ENCODE peak calls at places on chromosomes 6 and 20, in seven cellular contexts. N is naive thymus-derived CD4-positive, alpha-beta T cell; J is heart right ventricle; S is CD4-positive, alpha-beta T cell; B is HCT116; H is GM12878; R is foreskin keratinocyte. D is an unnamed sample.

GRCh38 chr20:44990957-44991356 is 24.6 kb downstream of the STK4 start:
- ATAC-seq in N (no peak), J (no peak), S (peak; percentile 29), B (no peak), H (peak; percentile 52), R (no peak), D (no peak)

GRCh38 chr20:49685161-49685601 is 28.5 kb downstream of the B4GALT5 start:
- ATAC-seq in N (no peak), J (peak; percentile 35), S (no peak), B (no peak), H (peak; percentile 61), R (no peak), D (no peak)

GRCh38 chr6:125057392-125058246 is 95.4 kb downstream of the RNF217 start:
- ATAC-seq in N (no peak), J (no peak), S (no peak), B (no peak), H (no peak), R (no peak), D (no peak)

GRCh38 chr6:100518588-100518987 is 53.9 kb upstream of the SIM1 start:
- ATAC-seq in N (no peak), J (no peak), S (no peak), B (no peak), H (no peak), R (no peak), D (no peak)

GRCh38 chr6:1482381-1483166 is 93.2 kb downstream of the FOXF2 start:
- ATAC-seq in N (no peak), J (no peak), S (no peak), B (peak; percentile 23), H (peak; percentile 81), R (peak; percentile 47), D (no peak)

GRCh38 chr6:88089708-88090107 is 42.1 kb downstream of the SPACA1 start:
- ATAC-seq in N (no peak), J (no peak), S (no peak), B (no peak), H (no peak), R (no peak), D (no peak)

GRCh38 chr6:90008189-90008907 is 114.1 kb downstream of the GJA10 start:
- ATAC-seq in N (no peak), J (no peak), S (no peak), B (no peak), H (peak; percentile 54), R (no peak), D (no peak)

GRCh38 chr20:47360489-47361267 is 4.2 kb upstream of the ZMYND8 start:
- ATAC-seq in N (no peak), J (peak; percentile 68), S (no peak), B (peak; percentile 55), H (peak; percentile 1), R (peak; percentile 47), D (peak; percentile 59)

GRCh38 chr20:49644980-49645565 is 68.6 kb downstream of the B4GALT5 start:
- ATAC-seq in N (no peak), J (no peak), S (no peak), B (no peak), H (no peak), R (no peak), D (no peak)

GRCh38 chr20:57779401-57780003 is 69.7 kb upstream of the PMEPA1 start:
- ATAC-seq in N (no peak), J (no peak), S (no peak), B (no peak), H (no peak), R (no peak), D (no peak)

GRCh38 chr6:72913797-72914196 is 291.9 kb downstream of the KCNQ5 start:
- ATAC-seq in N (no peak), J (no peak), S (no peak), B (no peak), H (no peak), R (peak; percentile 96), D (no peak)

GRCh38 chr6:56814308-56814707 is 140.6 kb upstream of the BEND6 start:
- ATAC-seq in N (no peak), J (no peak), S (no peak), B (no peak), H (peak; percentile 79), R (no peak), D (no peak)

GRCh38 chr20:47295921-47296426 is 60.5 kb downstream of the ZMYND8 start:
- ATAC-seq in N (no peak), J (peak; percentile 42), S (no peak), B (no peak), H (no peak), R (no peak), D (peak; percentile 63)

GRCh38 chr6:41039060-41039998 is at the start of gene UNC5CL:
- ATAC-seq in N (peak; percentile 77), J (no peak), S (peak; percentile 74), B (peak; percentile 91), H (peak; percentile 92), R (peak; percentile 61), D (no peak)

GRCh38 chr6:64696053-64696452 is 1011.0 kb downstream of the EYS start:
- ATAC-seq in N (no peak), J (no peak), S (no peak), B (no peak), H (no peak), R (no peak), D (no peak)

GRCh38 chr6:111750753-111751684 is 122.2 kb downstream of the FYN start:
- ATAC-seq in N (peak; percentile 94), J (peak; percentile 26), S (peak; percentile 78), B (no peak), H (peak; percentile 83), R (no peak), D (no peak)

GRCh38 chr6:75813476-75814250 is 64.6 kb downstream of the MYO6 start:
- ATAC-seq in N (no peak), J (no peak), S (no peak), B (peak; percentile 22), H (no peak), R (peak; percentile 96), D (no peak)

GRCh38 chr6:149854532-149854931 is 9.6 kb downstream of the LRP11 start:
- ATAC-seq in N (no peak), J (no peak), S (no peak), B (peak; percentile 81), H (no peak), R (peak; percentile 67), D (no peak)

GRCh38 chr6:87182321-87182720 is 27.0 kb downstream of the ZNF292 start:
- ATAC-seq in N (no peak), J (no peak), S (no peak), B (no peak), H (peak; percentile 89), R (no peak), D (no peak)

GRCh38 chr20:50471231-50471630 is 39.0 kb upstream of the PTPN1 start:
- ATAC-seq in N (no peak), J (no peak), S (no peak), B (no peak), H (no peak), R (no peak), D (no peak)

GRCh38 chr20:50438986-50439407 is 71.2 kb upstream of the PTPN1 start:
- ATAC-seq in N (peak; percentile 24), J (no peak), S (no peak), B (peak; percentile 79), H (no peak), R (peak; percentile 84), D (no peak)

GRCh38 chr6:135212020-135212806 is 31.1 kb downstream of the MYB start:
- ATAC-seq in N (no peak), J (no peak), S (peak; percentile 28), B (no peak), H (no peak), R (peak; percentile 94), D (no peak)

GRCh38 chr6:135215563-135215962 is 34.5 kb downstream of the MYB start:
- ATAC-seq in N (no peak), J (no peak), S (no peak), B (no peak), H (no peak), R (no peak), D (no peak)

GRCh38 chr6:135215160-135215559 is 34.1 kb downstream of the MYB start:
- ATAC-seq in N (no peak), J (no peak), S (no peak), B (no peak), H (no peak), R (no peak), D (no peak)

GRCh38 chr6:135212935-135213334 is 31.8 kb downstream of the MYB start:
- ATAC-seq in N (peak; percentile 33), J (no peak), S (peak; percentile 53), B (no peak), H (no peak), R (peak; percentile 83), D (no peak)

GRCh38 chr6:135213616-135214015 is 32.5 kb downstream of the MYB start:
- ATAC-seq in N (no peak), J (no peak), S (no peak), B (no peak), H (no peak), R (no peak), D (no peak)
- H3K27ac ChIP-seq in N (no peak overlapping the region), J (no peak overlapping the region), S (no peak overlapping the region), B (no peak overlapping the region), H (no peak overlapping the region), R (no peak overlapping the region), D (no peak overlapping the region)

GRCh38 chr6:158560787-158561246 is 926 bp downstream of the TMEM181 start:
- ATAC-seq in N (no peak), J (no peak), S (no peak), B (no peak), H (peak; percentile 40), R (peak; percentile 33), D (no peak)
- H3K27ac ChIP-seq in N (peak overlapping the region; percentile 94), J (no peak overlapping the region), S (peak overlapping the region; percentile 78), B (peak overlapping the region; percentile 79), H (peak overlapping the region; percentile 69), R (peak overlapping the region; percentile 63), D (peak overlapping the region; percentile 92)

DNA sequence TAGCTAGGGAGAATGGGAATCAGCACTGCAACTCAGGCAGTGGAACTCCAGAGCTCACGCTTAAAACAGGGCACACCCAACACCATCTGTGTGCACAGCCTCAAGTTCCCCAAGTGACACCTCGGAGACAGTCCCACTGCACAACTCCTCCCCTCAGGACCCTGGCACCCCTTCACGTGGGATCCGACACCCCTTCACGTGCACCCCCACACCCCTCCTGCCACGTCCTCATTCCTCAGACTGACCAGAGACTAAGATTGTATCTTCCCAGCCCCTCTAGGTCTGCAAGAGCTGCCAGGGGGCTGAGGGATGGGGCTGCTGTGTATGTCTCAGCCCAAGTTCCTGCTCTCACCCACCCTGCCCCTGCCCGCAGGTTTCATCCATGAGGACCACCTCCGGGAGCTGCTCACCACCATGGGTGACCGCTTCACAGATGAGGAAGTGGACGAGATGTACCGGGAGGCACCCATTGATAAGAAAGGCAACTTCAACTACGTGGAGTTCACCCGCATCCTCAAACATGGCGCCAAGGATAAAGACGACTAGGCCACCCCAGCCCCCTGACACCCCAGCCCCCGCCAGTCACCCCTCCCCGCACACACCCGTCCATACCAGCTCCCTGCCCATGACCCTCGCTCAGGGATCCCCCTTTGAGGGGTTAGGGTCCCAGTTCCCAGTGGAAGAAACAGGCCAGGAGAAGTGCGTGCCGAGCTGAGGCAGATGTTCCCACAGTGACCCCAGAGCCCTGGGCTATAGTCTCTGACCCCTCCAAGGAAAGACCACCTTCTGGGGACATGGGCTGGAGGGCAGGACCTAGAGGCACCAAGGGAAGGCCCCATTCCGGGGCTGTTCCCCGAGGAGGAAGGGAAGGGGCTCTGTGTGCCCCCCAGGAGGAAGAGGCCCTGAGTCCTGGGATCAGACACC is 7.6 kb downstream of the MYL9 start:
- ATAC-seq in N (no peak), J (no peak), S (no peak), B (no peak), H (no peak), R (no peak), D (no peak)
- H3K27ac ChIP-seq in N (no peak overlapping the region), J (peak overlapping the region; percentile 12), S (no peak overlapping the region), B (no peak overlapping the region), H (no peak overlapping the region), R (no peak overlapping the region), D (peak overlapping the region; percentile 98)

GRCh38 chr6:157449610-157450009 is 68.6 kb downstream of the ZDHHC14 start:
- ATAC-seq in N (no peak), J (no peak), S (no peak), B (no peak), H (no peak), R (no peak), D (no peak)
- H3K27ac ChIP-seq in N (no peak overlapping the region), J (no peak overlapping the region), S (no peak overlapping the region), B (no peak overlapping the region), H (no peak overlapping the region), R (no peak overlapping the region), D (no peak overlapping the region)